ENCODE peak calls at places on chromosome 22, in nine cellular contexts. One of them, this sample, is unnamed.

GRCh38 chr22:44670220-44670983 is 31.6 kb upstream of the PRR5 start:
- DNase-seq in left lobe of liver: no peak
- DNase-seq in central memory CD4-positive, alpha-beta T cell: no peak
- DNase-seq in DND-41: no peak
- DNase-seq in activated T-helper 9 cell treated with anti-CD3 and anti-CD28 coated beads, Interleukin-2, amount 50 U/mL, for 16 hours: no peak
- DNase-seq in NCI-H1092 treated with DMSO at 0.1 percent for 48 hours: no peak
- DNase-seq in prostate gland: no peak
- DNase-seq in left cardiac atrium: peak
- DNase-seq in amniotic epithelial cell: no peak
- DNase-seq in this sample: no peak

GRCh38 chr22:30422481-30423295 is 2.9 kb upstream of the MTFP1 start:
- DNase-seq in left lobe of liver: peak
- DNase-seq in central memory CD4-positive, alpha-beta T cell: no peak
- DNase-seq in DND-41: peak
- DNase-seq in activated T-helper 9 cell treated with anti-CD3 and anti-CD28 coated beads, Interleukin-2, amount 50 U/mL, for 16 hours: no peak
- DNase-seq in NCI-H1092 treated with DMSO at 0.1 percent for 48 hours: peak
- DNase-seq in prostate gland: peak
- DNase-seq in left cardiac atrium: peak
- DNase-seq in amniotic epithelial cell: peak
- DNase-seq in this sample: peak

GRCh38 chr22:30575011-30575671 is 676 bp upstream of the GAL3ST1 start:
- DNase-seq in left lobe of liver: no peak
- DNase-seq in central memory CD4-positive, alpha-beta T cell: no peak
- DNase-seq in DND-41: no peak
- DNase-seq in activated T-helper 9 cell treated with anti-CD3 and anti-CD28 coated beads, Interleukin-2, amount 50 U/mL, for 16 hours: no peak
- DNase-seq in NCI-H1092 treated with DMSO at 0.1 percent for 48 hours: no peak
- DNase-seq in prostate gland: no peak
- DNase-seq in left cardiac atrium: peak
- DNase-seq in amniotic epithelial cell: peak
- DNase-seq in this sample: peak

GRCh38 chr22:18023509-18024275 is 669 bp downstream of the MICAL3 start:
- DNase-seq in left lobe of liver: peak
- DNase-seq in central memory CD4-positive, alpha-beta T cell: peak
- DNase-seq in DND-41: peak
- DNase-seq in activated T-helper 9 cell treated with anti-CD3 and anti-CD28 coated beads, Interleukin-2, amount 50 U/mL, for 16 hours: no peak
- DNase-seq in NCI-H1092 treated with DMSO at 0.1 percent for 48 hours: peak
- DNase-seq in prostate gland: peak
- DNase-seq in left cardiac atrium: peak
- DNase-seq in amniotic epithelial cell: peak
- DNase-seq in this sample: peak

GRCh38 chr22:39569066-39569465 is 1.5 kb upstream of the CACNA1I start:
- DNase-seq in left lobe of liver: no peak
- DNase-seq in central memory CD4-positive, alpha-beta T cell: no peak
- DNase-seq in DND-41: no peak
- DNase-seq in activated T-helper 9 cell treated with anti-CD3 and anti-CD28 coated beads, Interleukin-2, amount 50 U/mL, for 16 hours: no peak
- DNase-seq in NCI-H1092 treated with DMSO at 0.1 percent for 48 hours: no peak
- DNase-seq in prostate gland: no peak
- DNase-seq in left cardiac atrium: no peak
- DNase-seq in amniotic epithelial cell: no peak
- DNase-seq in this sample: no peak

GRCh38 chr22:30902496-30903357 is 65.8 kb downstream of the MORC2 start:
- DNase-seq in left lobe of liver: no peak
- DNase-seq in central memory CD4-positive, alpha-beta T cell: no peak
- DNase-seq in DND-41: no peak
- DNase-seq in activated T-helper 9 cell treated with anti-CD3 and anti-CD28 coated beads, Interleukin-2, amount 50 U/mL, for 16 hours: no peak
- DNase-seq in NCI-H1092 treated with DMSO at 0.1 percent for 48 hours: no peak
- DNase-seq in prostate gland: no peak
- DNase-seq in left cardiac atrium: no peak
- DNase-seq in amniotic epithelial cell: no peak
- DNase-seq in this sample: no peak

GRCh38 chr22:49934144-49934890 is 15.9 kb downstream of the CRELD2 start:
- DNase-seq in left lobe of liver: peak
- DNase-seq in central memory CD4-positive, alpha-beta T cell: peak
- DNase-seq in DND-41: no peak
- DNase-seq in activated T-helper 9 cell treated with anti-CD3 and anti-CD28 coated beads, Interleukin-2, amount 50 U/mL, for 16 hours: no peak
- DNase-seq in NCI-H1092 treated with DMSO at 0.1 percent for 48 hours: no peak
- DNase-seq in prostate gland: peak
- DNase-seq in left cardiac atrium: peak
- DNase-seq in amniotic epithelial cell: peak
- DNase-seq in this sample: peak

GRCh38 chr22:50178471-50178864 is 7.2 kb upstream of the TRABD start:
- DNase-seq in left lobe of liver: no peak
- DNase-seq in central memory CD4-positive, alpha-beta T cell: no peak
- DNase-seq in DND-41: no peak
- DNase-seq in activated T-helper 9 cell treated with anti-CD3 and anti-CD28 coated beads, Interleukin-2, amount 50 U/mL, for 16 hours: no peak
- DNase-seq in NCI-H1092 treated with DMSO at 0.1 percent for 48 hours: no peak
- DNase-seq in prostate gland: no peak
- DNase-seq in left cardiac atrium: no peak
- DNase-seq in amniotic epithelial cell: no peak
- DNase-seq in this sample: no peak

GRCh38 chr22:39135092-39135896 is 17.2 kb downstream of the CBX7 start:
- DNase-seq in left lobe of liver: no peak
- DNase-seq in central memory CD4-positive, alpha-beta T cell: no peak
- DNase-seq in DND-41: peak
- DNase-seq in activated T-helper 9 cell treated with anti-CD3 and anti-CD28 coated beads, Interleukin-2, amount 50 U/mL, for 16 hours: no peak
- DNase-seq in NCI-H1092 treated with DMSO at 0.1 percent for 48 hours: peak
- DNase-seq in prostate gland: peak
- DNase-seq in left cardiac atrium: peak
- DNase-seq in amniotic epithelial cell: peak
- DNase-seq in this sample: no peak

GRCh38 chr22:38257170-38257569 is 15.6 kb downstream of the TMEM184B start:
- DNase-seq in left lobe of liver: no peak
- DNase-seq in central memory CD4-positive, alpha-beta T cell: no peak
- DNase-seq in DND-41: no peak
- DNase-seq in activated T-helper 9 cell treated with anti-CD3 and anti-CD28 coated beads, Interleukin-2, amount 50 U/mL, for 16 hours: no peak
- DNase-seq in NCI-H1092 treated with DMSO at 0.1 percent for 48 hours: no peak
- DNase-seq in prostate gland: no peak
- DNase-seq in left cardiac atrium: no peak
- DNase-seq in amniotic epithelial cell: peak
- DNase-seq in this sample: no peak

This sample was measured in midbrain.